ENCODE peak calls at places on chromosomes 5 and 9, in nine cellular contexts. L, I, P, R, J, N, K, D and E are unnamed samples.

GRCh38 chr5:13814293-13814692 is 130.2 kb downstream of the DNAH5 start:
- DNase-seq in L (no peak), I (no peak), P (no peak), R (no peak), J (no peak), N (no peak), K (no peak), D (no peak), E (no peak)

GRCh38 chr5:107516452-107517184 is 154.1 kb downstream of the EFNA5 start:
- DNase-seq in L (no peak), I (no peak), P (no peak), R (no peak), J (no peak), N (no peak), K (no peak), D (no peak), E (no peak)

GRCh38 chr5:72408602-72409001 is 88.4 kb downstream of the PTCD2 start:
- DNase-seq in L (no peak), I (no peak), P (no peak), R (no peak), J (no peak), N (no peak), K (no peak), D (no peak), E (no peak)

GRCh38 chr5:90434116-90434714 is 24.7 kb upstream of the CETN3 start:
- DNase-seq in L (no peak), I (peak), P (peak), R (no peak), J (no peak), N (peak), K (peak), D (peak), E (no peak)

GRCh38 chr9:74570879-74571512 is 73.9 kb downstream of the RORB start:
- DNase-seq in L (no peak), I (peak), P (peak), R (no peak), J (no peak), N (peak), K (peak), D (peak), E (peak)

GRCh38 chr9:108550111-108550510 is 305.7 kb downstream of the ACTL7B start:
- DNase-seq in L (no peak), I (no peak), P (peak), R (no peak), J (no peak), N (no peak), K (no peak), D (no peak), E (no peak)

GRCh38 chr5:124537136-124537919 is 209.1 kb downstream of the ZNF608 start:
- DNase-seq in L (no peak), I (no peak), P (no peak), R (no peak), J (no peak), N (no peak), K (peak), D (no peak), E (no peak)

GRCh38 chr5:41793156-41793770 is 77.0 kb downstream of the OXCT1 start:
- DNase-seq in L (no peak), I (no peak), P (no peak), R (no peak), J (no peak), N (no peak), K (peak), D (no peak), E (no peak)

GRCh38 chr5:135223404-135223803 is 175.6 kb downstream of the MACROH2A1 start:
- DNase-seq in L (no peak), I (peak), P (peak), R (no peak), J (no peak), N (no peak), K (no peak), D (no peak), E (no peak)

GRCh38 chr5:87780831-87781760 is 368.4 kb upstream of the CCNH start:
- DNase-seq in L (peak), I (peak), P (peak), R (peak), J (peak), N (peak), K (peak), D (peak), E (peak)

GRCh38 chr9:127185931-127186781 is 63.7 kb upstream of the ANGPTL2 start:
- DNase-seq in L (peak), I (peak), P (peak), R (peak), J (peak), N (no peak), K (peak), D (peak), E (no peak)

GRCh38 chr5:83837261-83837894 is 116.7 kb upstream of the HAPLN1 start:
- DNase-seq in L (no peak), I (no peak), P (no peak), R (no peak), J (no peak), N (no peak), K (no peak), D (no peak), E (no peak)

GRCh38 chr9:22682536-22683392 is 236.1 kb downstream of the DMRTA1 start:
- DNase-seq in L (no peak), I (no peak), P (no peak), R (no peak), J (no peak), N (peak), K (no peak), D (no peak), E (peak)

GRCh38 chr9:137422668-137423000 is 328 bp downstream of the EXD3 start:
- DNase-seq in L (peak), I (no peak), P (peak), R (peak), J (peak), N (no peak), K (peak), D (peak), E (peak)

GRCh38 chr5:59296317-59297264 is 596.9 kb downstream of the PDE4D start:
- DNase-seq in L (no peak), I (no peak), P (no peak), R (no peak), J (no peak), N (peak), K (peak), D (peak), E (no peak)

GRCh38 chr9:20623748-20624124 is 1.4 kb upstream of the MLLT3 start:
- DNase-seq in L (no peak), I (no peak), P (no peak), R (no peak), J (no peak), N (no peak), K (no peak), D (no peak), E (no peak)

GRCh38 chr5:54415896-54416640 is 39.4 kb upstream of the HSPB3 start:
- DNase-seq in L (no peak), I (no peak), P (no peak), R (no peak), J (no peak), N (peak), K (no peak), D (no peak), E (no peak)

GRCh38 chr9:36924071-36924470 is 110.0 kb downstream of the PAX5 start:
- DNase-seq in L (no peak), I (no peak), P (no peak), R (no peak), J (no peak), N (peak), K (peak), D (no peak), E (peak)

GRCh38 chr9:136631038-136632000 is 31.4 kb upstream of the EGFL7 start:
- DNase-seq in L (peak), I (peak), P (peak), R (peak), J (peak), N (peak), K (peak), D (peak), E (peak)

GRCh38 chr9:37922391-37923120 is 18.6 kb upstream of the SLC25A51 start:
- DNase-seq in L (no peak), I (no peak), P (no peak), R (no peak), J (peak), N (no peak), K (no peak), D (no peak), E (no peak)

GRCh38 chr5:41789434-41789833 is 80.8 kb downstream of the OXCT1 start:
- DNase-seq in L (no peak), I (no peak), P (no peak), R (no peak), J (no peak), N (no peak), K (peak), D (no peak), E (no peak)

GRCh38 chr5:64147849-64148441 is 17.7 kb upstream of the RNF180 start:
- DNase-seq in L (peak), I (peak), P (peak), R (peak), J (peak), N (peak), K (peak), D (peak), E (no peak)

GRCh38 chr5:57302164-57302563 is 128.3 kb downstream of the GPBP1 start:
- DNase-seq in L (no peak), I (no peak), P (no peak), R (no peak), J (no peak), N (peak), K (peak), D (no peak), E (no peak)

GRCh38 chr9:35829764-35830096 is 702 bp downstream of the TMEM8B start:
- DNase-seq in L (no peak), I (no peak), P (no peak), R (no peak), J (no peak), N (no peak), K (no peak), D (no peak), E (no peak)

GRCh38 chr5:115460476-115460875 is 84.1 kb downstream of the FEM1C start:
- DNase-seq in L (no peak), I (no peak), P (peak), R (peak), J (no peak), N (peak), K (peak), D (no peak), E (peak)

GRCh38 chr9:114281421-114282103 is 41.3 kb upstream of the ORM1 start:
- DNase-seq in L (peak), I (peak), P (peak), R (peak), J (peak), N (peak), K (no peak), D (no peak), E (no peak)

GRCh38 chr5:153678617-153679329 is 188.3 kb downstream of the GRIA1 start:
- DNase-seq in L (no peak), I (no peak), P (peak), R (peak), J (no peak), N (no peak), K (peak), D (peak), E (no peak)

GRCh38 chr9:109483771-109484442 is 14.2 kb downstream of the PTPN3 start:
- DNase-seq in L (no peak), I (no peak), P (no peak), R (no peak), J (no peak), N (no peak), K (no peak), D (no peak), E (no peak)

GRCh38 chr5:113354056-113354455 is 80.7 kb downstream of the TSSK1B start:
- DNase-seq in L (no peak), I (no peak), P (no peak), R (no peak), J (no peak), N (no peak), K (no peak), D (no peak), E (no peak)

GRCh38 chr5:173807150-173807784 is 80.9 kb upstream of the CPEB4 start:
- DNase-seq in L (no peak), I (peak), P (no peak), R (no peak), J (no peak), N (no peak), K (no peak), D (no peak), E (no peak)

GRCh38 chr5:128538249-128539037 is 398 bp upstream of the FBN2 start:
- DNase-seq in L (peak), I (peak), P (peak), R (peak), J (peak), N (peak), K (peak), D (no peak), E (no peak)

GRCh38 chr5:26487553-26487952 is 550.8 kb downstream of the CDH9 start:
- DNase-seq in L (no peak), I (no peak), P (no peak), R (no peak), J (no peak), N (no peak), K (no peak), D (no peak), E (no peak)

GRCh38 chr5:131212471-131213021 is 41.8 kb downstream of the LYRM7 start:
- DNase-seq in L (no peak), I (no peak), P (no peak), R (no peak), J (no peak), N (no peak), K (no peak), D (no peak), E (no peak)

GRCh38 chr9:86983260-86984255 is 36.3 kb upstream of the GAS1 start:
- DNase-seq in L (no peak), I (peak), P (peak), R (no peak), J (no peak), N (no peak), K (no peak), D (peak), E (no peak)

GRCh38 chr5:142175039-142175438 is 66.5 kb downstream of the NDFIP1 start:
- DNase-seq in L (no peak), I (peak), P (peak), R (no peak), J (peak), N (no peak), K (no peak), D (no peak), E (no peak)

GRCh38 chr9:106450549-106450948 is 412.4 kb upstream of the ZNF462 start:
- DNase-seq in L (no peak), I (peak), P (no peak), R (no peak), J (no peak), N (no peak), K (no peak), D (peak), E (no peak)

GRCh38 chr9:106456581-106456980 is 406.4 kb upstream of the ZNF462 start:
- DNase-seq in L (no peak), I (no peak), P (no peak), R (no peak), J (no peak), N (no peak), K (no peak), D (no peak), E (no peak)

GRCh38 chr9:106449528-106449927 is 413.4 kb upstream of the ZNF462 start:
- DNase-seq in L (no peak), I (no peak), P (no peak), R (no peak), J (no peak), N (no peak), K (no peak), D (no peak), E (no peak)

DNA sequence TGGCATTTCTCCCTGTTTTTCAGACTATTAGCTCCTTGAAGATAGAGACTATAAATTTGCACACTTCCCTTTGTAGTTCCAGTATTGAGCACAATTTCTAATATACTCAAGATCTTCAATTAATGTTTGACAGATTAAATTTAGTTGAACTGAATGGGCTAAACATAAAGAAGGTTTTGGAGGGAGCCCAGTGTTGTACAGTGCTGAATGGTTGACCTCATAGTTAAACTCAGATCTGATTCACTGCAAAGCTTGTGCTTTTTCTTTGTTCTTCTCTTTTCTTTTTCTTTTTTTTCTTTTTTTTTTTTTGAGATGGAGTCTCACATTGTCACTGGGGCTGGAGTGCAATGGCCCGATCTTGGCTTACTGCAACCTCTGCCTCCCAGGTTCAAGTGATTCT is 411.7 kb upstream of the ZNF462 start:
- DNase-seq in L (no peak), I (no peak), P (no peak), R (no peak), J (no peak), N (no peak), K (no peak), D (no peak), E (no peak)
- TF ChIP-seq POLR2A in L (no peak), I (no peak), P (no peak), R (no peak), J (no peak), N (no peak), K (no peak), D (no peak), E (no peak)

GRCh38 chr9:2018162-2018643 is 3.1 kb downstream of the SMARCA2 start:
- DNase-seq in L (no peak), I (peak), P (no peak), R (no peak), J (no peak), N (no peak), K (no peak), D (no peak), E (no peak)

GRCh38 chr9:2017459-2018161 is 2.5 kb downstream of the SMARCA2 start:
- DNase-seq in L (peak), I (peak), P (peak), R (peak), J (peak), N (peak), K (peak), D (peak), E (peak)

GRCh38 chr9:2017209-2017458 is 2.0 kb downstream of the SMARCA2 start:
- DNase-seq in L (no peak), I (no peak), P (no peak), R (no peak), J (no peak), N (no peak), K (peak), D (no peak), E (no peak)

GRCh38 chr9:2015581-2016410 is 649 bp downstream of the SMARCA2 start:
- DNase-seq in L (peak), I (peak), P (peak), R (peak), J (peak), N (peak), K (peak), D (peak), E (peak)

GRCh38 chr9:2016411-2017208 is 1.5 kb downstream of the SMARCA2 start:
- DNase-seq in L (peak), I (peak), P (peak), R (peak), J (peak), N (peak), K (peak), D (peak), E (peak)
- TF ChIP-seq POLR2A in L (peak), I (no peak), P (peak), R (no peak), J (peak), N (no peak), K (peak), D (peak), E (peak)

DNA sequence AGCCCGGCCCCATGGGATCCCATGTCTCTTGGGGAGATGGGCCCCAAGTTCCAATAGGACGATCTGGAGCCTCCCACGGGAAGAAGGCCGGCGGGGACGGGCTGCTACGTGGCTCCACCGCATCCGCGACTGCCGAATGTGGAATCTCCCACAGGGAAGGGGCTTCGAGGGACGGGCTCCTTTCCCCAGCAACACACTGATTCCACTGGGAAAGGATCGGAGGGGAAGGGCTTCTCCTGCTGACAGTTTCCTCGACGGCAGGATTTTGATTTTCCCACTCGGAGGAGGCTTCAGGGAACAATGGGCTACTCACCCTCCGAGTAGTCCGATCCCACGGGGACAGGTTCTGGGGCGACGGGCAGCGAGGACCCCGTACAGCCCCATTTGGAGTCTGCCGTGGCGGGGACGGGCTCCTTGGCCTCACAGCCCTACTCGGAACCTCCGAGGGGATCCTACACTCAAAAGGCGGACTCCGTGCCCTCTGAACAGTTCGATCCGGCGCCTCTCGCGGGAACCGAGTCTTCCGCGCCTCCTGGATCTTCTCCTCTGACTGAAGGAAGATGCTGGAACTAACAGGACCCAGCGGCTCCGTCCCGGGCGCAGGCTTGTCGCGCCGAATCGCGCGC is 1.3 kb downstream of the PROB1 start:
- DNase-seq in L (no peak), I (no peak), P (no peak), R (no peak), J (no peak), N (no peak), K (no peak), D (no peak), E (no peak)
- TF ChIP-seq POLR2A in L (no peak), I (no peak), P (no peak), R (no peak), J (no peak), N (no peak), K (no peak), D (no peak), E (no peak)

GRCh38 chr5:39076101-39076756 is 2.0 kb upstream of the RICTOR start:
- DNase-seq in L (no peak), I (no peak), P (no peak), R (no peak), J (no peak), N (no peak), K (no peak), D (no peak), E (no peak)

GRCh38 chr5:39074009-39074886 is at the start of gene RICTOR:
- DNase-seq in L (peak), I (peak), P (peak), R (peak), J (peak), N (peak), K (peak), D (peak), E (peak)

GRCh38 chr5:39073759-39074008 is 515 bp downstream of the RICTOR start:
- DNase-seq in L (peak), I (no peak), P (peak), R (peak), J (peak), N (no peak), K (no peak), D (no peak), E (peak)

GRCh38 chr5:39076757-39077475 is 2.7 kb upstream of the RICTOR start:
- DNase-seq in L (no peak), I (no peak), P (no peak), R (no peak), J (no peak), N (peak), K (peak), D (no peak), E (peak)

GRCh38 chr5:39072915-39073758 is 1.1 kb downstream of the RICTOR start:
- DNase-seq in L (peak), I (peak), P (peak), R (no peak), J (no peak), N (peak), K (peak), D (peak), E (no peak)
- TF ChIP-seq POLR2A in L (no peak), I (no peak), P (no peak), R (no peak), J (no peak), N (no peak), K (no peak), D (peak), E (no peak)

GRCh38 chr5:177495243-177496060 is 2.0 kb downstream of the PDLIM7 start:
- DNase-seq in L (peak), I (peak), P (no peak), R (peak), J (peak), N (peak), K (peak), D (no peak), E (peak)
- TF ChIP-seq POLR2A in L (no peak), I (no peak), P (no peak), R (no peak), J (no peak), N (no peak), K (peak), D (no peak), E (peak)

GRCh38 chr9:128820665-128821583 is 2.6 kb downstream of the ENDOG start:
- DNase-seq in L (no peak), I (no peak), P (no peak), R (no peak), J (no peak), N (no peak), K (no peak), D (no peak), E (no peak)
- TF ChIP-seq POLR2A in L (no peak), I (no peak), P (no peak), R (no peak), J (no peak), N (no peak), K (no peak), D (no peak), E (no peak)

GRCh38 chr5:31976161-31976560 is 198.0 kb downstream of the GOLPH3 start:
- DNase-seq in L (no peak), I (no peak), P (no peak), R (no peak), J (no peak), N (no peak), K (no peak), D (no peak), E (no peak)
- TF ChIP-seq POLR2A in L (no peak), I (no peak), P (no peak), R (no peak), J (no peak), N (no peak), K (no peak), D (no peak), E (no peak)